ENCODE peak calls at places on chromosomes 2 and 18, in nine cellular contexts. D is A673, C is tibial artery, G is mammary epithelial cell, T is transverse colon, B is uterus, H is stomach, X is gastrocnemius medialis, K is Peyer's patch. V is an unnamed sample.

GRCh38 chr2:170660406-170660805 is 54.7 kb upstream of the SP5 start:
- DNase-seq in C (no peak), B (no peak), H (peak), X (no peak), K (no peak), D (no peak), G (no peak), T (no peak), V (no peak)

GRCh38 chr2:33475381-33476099 is 909 bp upstream of the RASGRP3 start:
- DNase-seq in X (peak), K (peak), H (peak), B (peak), T (peak), C (peak), G (peak), D (peak), V (peak)

GRCh38 chr2:11311543-11311942 is 32.9 kb downstream of the ROCK2 start:
- DNase-seq in B (no peak), T (no peak), D (no peak), C (no peak), G (no peak), H (no peak), K (no peak), X (no peak), V (no peak)

GRCh38 chr2:38376346-38376682 is 759 bp downstream of the ATL2 start:
- DNase-seq in B (peak), C (no peak), K (no peak), H (peak), X (no peak), T (peak), G (peak), D (peak), V (no peak)

GRCh38 chr2:240139666-240140393 is 628 bp downstream of the OTOS start:
- DNase-seq in X (peak), H (no peak), B (no peak), C (peak), D (no peak), T (no peak), K (peak), G (no peak), V (no peak)

GRCh38 chr2:224983719-224984388 is 58.4 kb downstream of the DOCK10 start:
- DNase-seq in C (peak), G (no peak), H (no peak), D (no peak), K (no peak), T (no peak), X (no peak), B (peak), V (peak)

GRCh38 chr2:73300926-73301325 is 7.6 kb upstream of the EGR4 start:
- DNase-seq in K (no peak), T (no peak), H (no peak), D (no peak), G (no peak), B (no peak), X (no peak), C (no peak), V (no peak)

GRCh38 chr2:217058791-217059755 is 199.2 kb upstream of the TNP1 start:
- DNase-seq in B (no peak), G (no peak), D (no peak), H (no peak), C (no peak), X (no peak), T (no peak), K (no peak), V (no peak)

GRCh38 chr2:212032536-212033219 is 505.9 kb downstream of the ERBB4 start:
- DNase-seq in B (no peak), X (no peak), C (no peak), H (no peak), K (no peak), G (peak), T (no peak), D (peak), V (no peak)

GRCh38 chr18:37586641-37587225 is 21.1 kb upstream of the CELF4 start:
- DNase-seq in D (no peak), X (no peak), T (no peak), H (no peak), G (no peak), C (no peak), K (no peak), B (no peak), V (no peak)

GRCh38 chr2:226799211-226799975 is at the start of gene IRS1:
- DNase-seq in G (peak), D (peak), X (peak), H (peak), K (peak), B (peak), T (peak), C (peak), V (peak)

GRCh38 chr2:36507408-36507812 is 90.6 kb downstream of the FEZ2 start:
- DNase-seq in C (peak), X (no peak), B (peak), H (peak), K (no peak), G (peak), D (peak), T (peak), V (peak)

GRCh38 chr2:59025157-59025757 is 784.1 kb upstream of the FANCL start:
- DNase-seq in X (no peak), C (no peak), T (peak), K (no peak), H (peak), D (peak), G (peak), B (no peak), V (peak)

GRCh38 chr2:195369217-195369587 is 287.8 kb upstream of the SLC39A10 start:
- DNase-seq in C (no peak), T (no peak), H (no peak), G (no peak), X (no peak), B (no peak), K (no peak), D (no peak), V (no peak)

GRCh38 chr2:43184339-43184895 is 42.0 kb downstream of the ZFP36L2 start:
- DNase-seq in T (peak), B (no peak), H (no peak), C (no peak), K (peak), X (no peak), G (peak), D (no peak), V (no peak)

GRCh38 chr2:137912358-137912757 is 51.9 kb upstream of the HNMT start:
- DNase-seq in H (no peak), T (no peak), B (no peak), C (no peak), X (no peak), G (no peak), K (no peak), D (no peak), V (no peak)

GRCh38 chr2:203453858-203454451 is 81.1 kb downstream of the RAPH1 start:
- DNase-seq in X (no peak), K (no peak), T (no peak), H (no peak), G (peak), D (peak), C (no peak), B (no peak), V (no peak)

GRCh38 chr2:9095690-9096089 is 92.2 kb upstream of the MBOAT2 start:
- DNase-seq in T (peak), G (no peak), C (peak), B (no peak), D (no peak), X (peak), H (peak), K (peak), V (peak)

GRCh38 chr2:134365356-134365755 is 111.5 kb downstream of the MGAT5 start:
- DNase-seq in T (no peak), B (no peak), D (peak), G (no peak), X (no peak), C (no peak), K (no peak), H (no peak), V (no peak)

GRCh38 chr2:46404181-46404759 is 75.1 kb upstream of the TMEM247 start:
- DNase-seq in D (no peak), C (no peak), H (no peak), B (no peak), G (no peak), X (no peak), K (no peak), T (no peak), V (no peak)

GRCh38 chr18:2303517-2304238 is 267.6 kb downstream of the METTL4 start:
- DNase-seq in T (no peak), D (no peak), K (no peak), B (no peak), C (no peak), X (no peak), G (peak), H (no peak), V (no peak)

GRCh38 chr2:133483201-133483600 is 85.1 kb downstream of the NCKAP5 start:
- DNase-seq in D (no peak), H (no peak), G (no peak), C (no peak), T (no peak), K (no peak), B (no peak), X (no peak), V (no peak)

GRCh38 chr2:16079637-16080036 is 139.3 kb downstream of the MYCN start:
- DNase-seq in C (no peak), X (no peak), H (no peak), B (no peak), G (no peak), T (no peak), K (no peak), D (no peak), V (no peak)

GRCh38 chr18:36828157-36828629 is 609 bp downstream of the TPGS2 start:
- DNase-seq in T (peak), C (peak), D (peak), G (peak), B (peak), H (no peak), K (no peak), X (peak), V (no peak)

GRCh38 chr18:7945882-7946281 is 378.8 kb downstream of the PTPRM start:
- DNase-seq in B (no peak), K (no peak), T (no peak), C (no peak), G (peak), D (no peak), X (no peak), H (no peak), V (no peak)

GRCh38 chr2:168137510-168138180 is 109.8 kb downstream of the STK39 start:
- DNase-seq in K (no peak), B (no peak), D (peak), H (no peak), X (no peak), T (no peak), C (no peak), G (no peak), V (no peak)

GRCh38 chr2:31950946-31951562 is 59.8 kb downstream of the MEMO1 start:
- DNase-seq in K (no peak), T (no peak), C (no peak), H (no peak), B (no peak), D (no peak), X (no peak), G (no peak), V (no peak)

GRCh38 chr2:39107724-39108273 is 13.1 kb downstream of the SOS1 start:
- DNase-seq in T (no peak), C (no peak), D (peak), G (no peak), B (no peak), K (no peak), X (no peak), H (no peak), V (no peak)

GRCh38 chr2:190535119-190535439 is 557 bp upstream of the NEMP2 start:
- DNase-seq in G (no peak), D (no peak), X (no peak), K (no peak), H (no peak), T (no peak), C (no peak), B (no peak), V (no peak)

GRCh38 chr2:190534310-190535118 is at the start of gene NEMP2:
- DNase-seq in C (peak), T (peak), X (peak), K (peak), G (peak), H (peak), D (peak), B (peak), V (peak)

GRCh38 chr2:190537765-190538164 is 3.2 kb upstream of the NEMP2 start:
- DNase-seq in H (no peak), G (peak), T (no peak), D (no peak), C (no peak), B (no peak), K (no peak), X (no peak), V (no peak)

GRCh38 chr2:190533968-190534309 is 583 bp downstream of the NEMP2 start:
- DNase-seq in X (no peak), K (peak), B (no peak), H (no peak), C (no peak), G (peak), T (no peak), D (no peak), V (peak)

GRCh38 chr2:190535586-190535985 is 1.1 kb upstream of the NEMP2 start:
- DNase-seq in H (no peak), T (no peak), B (no peak), K (no peak), C (no peak), X (no peak), D (peak), G (peak), V (no peak)
- H3K4me3 ChIP-seq in H (peak), T (peak), B (no peak), K (peak), C (peak), X (peak), D (peak), G (peak), V (peak)

DNA sequence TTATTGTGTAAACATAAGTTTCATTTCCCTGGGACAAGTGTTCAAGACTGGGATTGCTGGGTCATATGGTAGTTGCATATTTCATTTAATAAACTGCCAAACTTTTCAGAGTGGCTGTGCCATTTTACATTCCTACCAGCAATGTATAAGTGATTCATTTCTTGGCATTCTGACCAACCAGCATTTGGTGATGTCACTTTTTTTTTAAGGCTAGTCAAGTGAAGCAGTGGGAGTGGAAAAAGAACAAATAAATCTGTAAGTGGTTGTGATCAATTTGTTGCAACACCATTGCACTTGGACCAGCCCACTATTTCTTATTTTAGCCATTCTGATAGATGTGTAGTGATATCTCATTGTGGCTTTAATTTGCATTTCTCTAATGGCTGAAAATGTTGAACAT is 5.1 kb upstream of the CHCHD5 start:
- DNase-seq in H (no peak), K (no peak), D (peak), G (peak), C (no peak), T (no peak), B (no peak), X (no peak), V (no peak)
- H3K4me3 ChIP-seq in H (no peak), K (no peak), D (no peak), G (no peak), C (no peak), T (no peak), B (no peak), X (no peak), V (no peak)

GRCh38 chr18:65057439-65058083 is 693.3 kb upstream of the CDH7 start:
- DNase-seq in G (no peak), X (no peak), K (no peak), C (no peak), D (peak), T (no peak), H (no peak), B (no peak), V (no peak)
- H3K4me3 ChIP-seq in G (no peak), X (no peak), K (no peak), C (no peak), D (peak), T (no peak), H (no peak), B (no peak), V (peak)

GRCh38 chr18:76490040-76490439 is 5.0 kb downstream of the ZNF516 start:
- DNase-seq in D (no peak), G (no peak), B (no peak), K (no peak), H (no peak), T (no peak), C (no peak), X (no peak), V (no peak)
- H3K4me3 ChIP-seq in D (peak), G (peak), B (peak), K (peak), H (peak), T (no peak), C (no peak), X (peak), V (peak)

DNA sequence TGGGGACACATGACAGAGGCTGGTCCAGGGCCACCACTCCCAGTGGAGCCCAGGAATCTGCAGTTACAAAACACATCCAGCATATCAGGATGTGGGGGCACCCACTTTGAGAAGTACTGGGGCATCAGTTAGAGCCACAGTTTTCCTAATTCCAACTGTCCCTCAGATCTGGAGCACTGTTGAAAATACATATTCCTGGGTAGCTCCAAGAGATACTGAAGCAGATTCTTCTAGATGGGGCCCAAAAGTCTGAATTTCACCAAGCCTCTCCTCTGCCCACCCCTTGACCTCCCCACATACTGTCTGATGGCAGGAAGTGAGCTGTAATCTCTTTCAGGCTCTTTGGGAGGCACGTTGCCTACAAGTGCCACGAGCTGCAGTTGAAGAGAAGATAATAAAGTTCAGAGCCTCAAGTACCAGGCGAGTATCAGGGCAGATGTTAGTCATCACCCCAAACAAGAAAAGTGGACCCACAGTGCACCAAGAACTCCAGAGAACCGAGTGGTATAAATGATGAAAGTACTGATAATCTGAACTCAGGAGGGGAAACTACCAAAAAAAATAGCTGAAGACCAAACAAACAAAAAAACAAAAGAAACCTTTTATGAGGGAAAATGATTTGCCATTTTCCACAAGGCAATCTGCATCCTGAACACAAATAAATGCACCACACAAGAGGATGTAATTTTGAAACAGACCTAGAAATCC is 98.8 kb downstream of the TCF4 start:
- DNase-seq in C (no peak), T (no peak), H (no peak), D (no peak), X (no peak), K (no peak), B (no peak), G (no peak), V (no peak)
- H3K4me3 ChIP-seq in C (no peak), T (no peak), H (no peak), D (no peak), X (no peak), K (no peak), B (no peak), G (no peak), V (no peak)

GRCh38 chr2:70214365-70214764 is 23.5 kb upstream of the C2orf42 start:
- DNase-seq in D (no peak), H (no peak), K (no peak), G (no peak), T (no peak), C (no peak), B (no peak), X (no peak), V (no peak)
- H3K4me3 ChIP-seq in D (no peak), H (no peak), K (no peak), G (no peak), T (no peak), C (no peak), B (no peak), X (no peak), V (no peak)

GRCh38 chr18:32763306-32763705 is 9.5 kb downstream of the KLHL14 start:
- DNase-seq in X (no peak), B (no peak), C (no peak), G (no peak), K (no peak), T (no peak), D (no peak), H (no peak), V (no peak)

GRCh38 chr18:32760391-32760790 is 12.4 kb downstream of the KLHL14 start:
- DNase-seq in C (no peak), G (no peak), H (no peak), K (no peak), D (no peak), X (no peak), B (no peak), T (peak), V (no peak)

GRCh38 chr18:32764611-32765244 is 8.1 kb downstream of the KLHL14 start:
- DNase-seq in X (no peak), C (no peak), H (no peak), G (no peak), D (no peak), B (no peak), K (no peak), T (no peak), V (no peak)

GRCh38 chr18:32761231-32761785 is 11.5 kb downstream of the KLHL14 start:
- DNase-seq in C (no peak), T (no peak), X (no peak), B (no peak), G (no peak), D (no peak), K (no peak), H (no peak), V (no peak)

DNA sequence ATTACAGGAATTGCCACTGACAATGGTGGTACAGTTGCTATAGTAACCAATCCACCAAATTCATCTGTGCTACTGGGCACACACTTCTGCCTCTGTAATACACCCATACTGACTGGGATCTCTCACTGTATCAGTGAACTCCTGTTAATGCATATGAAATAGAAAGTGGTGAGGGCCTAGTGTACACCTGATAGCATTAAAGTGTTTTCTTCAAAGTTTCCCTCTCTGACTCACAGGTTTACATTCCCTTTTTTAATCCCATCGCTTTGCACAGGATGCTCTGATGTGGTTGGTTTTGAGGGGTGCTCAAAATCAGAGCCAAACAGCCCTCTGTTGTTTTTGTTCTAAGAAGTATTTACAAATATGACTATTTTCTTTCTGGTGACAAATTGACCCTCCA is 13.1 kb downstream of the KLHL14 start:
- DNase-seq in T (no peak), X (no peak), B (no peak), G (no peak), C (no peak), K (no peak), D (no peak), H (no peak), V (no peak)
- H3K4me3 ChIP-seq in T (no peak), X (no peak), B (no peak), G (no peak), C (no peak), K (no peak), D (no peak), H (no peak), V (no peak)